ENCODE peak calls at places on chromosomes 1 and 21, in six cellular contexts. M is GM20000, N is brain microvascular endothelial cell, K is GM23338, Z is ovary, C is lung. I is an unnamed sample.
A peak's percentile ranks its signal among the peaks of the same experiment; 100 is the strongest.

GRCh38 chr1:7590426-7590790 is 180.7 kb upstream of the VAMP3 start:
- DNase-seq in Z (no peak), C (no peak), K (no peak), N (no peak), M (no peak), I (no peak)

GRCh38 chr21:45427331-45428271 is 22.6 kb downstream of the COL18A1 start:
- DNase-seq in K (peak; percentile 71), M (no peak), C (no peak), Z (peak; percentile 86), N (peak; percentile 99), I (no peak)

GRCh38 chr1:156747737-156748669 is 3.5 kb downstream of the HDGF start:
- DNase-seq in C (no peak), Z (no peak), K (no peak), M (no peak), N (no peak), I (no peak)

GRCh38 chr21:31331231-31331630 is 12.8 kb downstream of the TIAM1 start:
- DNase-seq in C (no peak), M (no peak), Z (no peak), K (no peak), N (no peak), I (no peak)

GRCh38 chr1:211697356-211697755 is 21.9 kb upstream of the NEK2 start:
- DNase-seq in M (peak; percentile 58), K (no peak), Z (no peak), N (no peak), C (no peak), I (no peak)

GRCh38 chr1:117312453-117313138 is 54.7 kb upstream of the MAN1A2 start:
- DNase-seq in Z (no peak), C (no peak), M (peak; percentile 54), K (peak; percentile 47), N (peak; percentile 48), I (no peak)

GRCh38 chr1:158021721-158022120 is 28.3 kb downstream of the KIRREL1 start:
- DNase-seq in M (no peak), Z (no peak), K (no peak), N (no peak), C (no peak), I (no peak)

GRCh38 chr1:51488372-51489050 is 30.6 kb downstream of the EPS15 start:
- DNase-seq in C (no peak), M (no peak), Z (no peak), K (peak; percentile 2), N (peak; percentile 12), I (no peak)

GRCh38 chr1:101080859-101081258 is 55.3 kb upstream of the DPH5 start:
- DNase-seq in C (no peak), Z (no peak), M (no peak), K (no peak), N (no peak), I (no peak)

GRCh38 chr1:119139857-119140176 is 636 bp downstream of the WARS2 start:
- DNase-seq in N (no peak), C (no peak), M (no peak), K (no peak), Z (no peak), I (no peak)
- TF ChIP-seq CTCF in N (no peak), C (no peak), M (no peak), K (no peak), Z (no peak), I (no peak)

GRCh38 chr1:173913111-173913510 is 4.0 kb downstream of the SERPINC1 start:
- DNase-seq in M (no peak), N (no peak), C (no peak), K (no peak), Z (no peak), I (no peak)

GRCh38 chr1:173917149-173917548 is at the start of gene SERPINC1:
- DNase-seq in K (no peak), C (no peak), M (no peak), Z (no peak), N (no peak), I (no peak)

GRCh38 chr1:173915596-173915995 is 1.5 kb downstream of the SERPINC1 start:
- DNase-seq in M (no peak), C (no peak), N (no peak), Z (no peak), K (no peak), I (no peak)

GRCh38 chr1:173916667-173917066 is 460 bp downstream of the SERPINC1 start:
- DNase-seq in M (no peak), C (no peak), K (no peak), Z (no peak), N (no peak), I (no peak)

DNA sequence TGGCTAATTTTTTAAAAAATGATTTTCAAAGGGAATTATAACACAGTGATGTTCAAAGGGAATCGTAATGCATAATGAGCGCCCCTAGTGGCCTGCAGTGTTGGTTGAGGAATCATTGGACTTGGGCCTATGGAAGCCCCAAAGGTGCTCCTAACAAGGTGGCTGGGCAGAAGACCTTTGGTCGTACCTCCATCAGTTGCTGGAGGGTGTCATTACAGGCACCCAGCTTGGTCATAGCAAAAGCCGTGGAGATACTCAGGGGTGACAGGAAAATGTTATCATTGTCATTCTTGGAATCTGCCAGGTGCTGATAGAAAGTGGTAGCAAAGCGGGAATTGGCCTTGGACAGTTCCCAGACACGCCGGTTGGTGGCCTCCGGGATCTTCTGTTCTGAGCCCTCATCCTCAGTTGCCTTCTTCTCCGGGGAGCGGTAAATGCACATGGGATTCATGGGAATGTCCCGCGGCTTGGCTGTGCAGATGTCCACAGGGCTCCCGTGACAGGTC is 2.7 kb downstream of the SERPINC1 start:
- DNase-seq in C (no peak), M (peak; percentile 44), K (peak; percentile 81), N (peak; percentile 20), Z (no peak), I (peak; percentile 8)
- TF ChIP-seq CTCF in C (no peak), M (peak; percentile 77), K (peak; percentile 96), N (peak; percentile 74), Z (no peak), I (peak; percentile 65)

DNA sequence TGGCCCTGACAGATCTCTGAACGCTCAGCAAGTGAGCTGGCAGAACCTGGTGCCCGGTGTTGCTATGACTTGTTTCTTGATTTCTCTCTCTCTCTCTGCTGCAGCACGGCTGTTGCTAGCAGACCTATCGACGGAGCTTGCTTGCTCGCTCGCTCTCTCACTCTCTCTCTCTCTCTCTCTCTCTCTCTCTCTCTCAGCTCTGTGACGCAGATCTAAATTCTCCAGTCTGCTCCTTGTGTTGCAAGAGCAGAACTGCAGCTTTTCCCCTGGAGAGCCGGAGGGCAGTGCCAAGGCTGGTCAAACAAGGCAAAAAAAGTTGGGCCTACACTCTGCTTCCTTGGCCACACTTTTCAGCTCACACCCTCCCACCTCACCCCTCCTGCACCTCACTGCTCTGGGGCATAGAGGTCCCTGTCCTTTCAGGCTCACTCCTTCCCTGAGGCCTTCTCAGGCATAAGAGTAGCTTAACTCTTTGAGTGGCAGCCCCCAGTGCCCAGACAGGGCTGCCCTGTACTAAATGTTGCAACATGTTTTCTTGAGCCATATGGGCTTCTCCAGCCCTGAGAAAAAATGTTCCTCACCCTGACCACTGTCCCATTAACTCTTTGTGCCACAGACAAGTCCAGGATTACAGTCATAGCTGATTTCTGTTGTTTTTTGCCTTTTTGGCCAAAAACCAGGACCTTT is 72.2 kb downstream of the CD46 start:
- DNase-seq in C (peak; percentile 85), N (peak; percentile 94), M (peak; percentile 55), K (peak; percentile 81), Z (peak; percentile 84), I (peak; percentile 32)
- TF ChIP-seq CTCF in C (peak; percentile 65), N (peak; percentile 72), M (peak; percentile 23), K (peak; percentile 38), Z (peak; percentile 97), I (peak; percentile 56)

GRCh38 chr1:66403031-66403731 is 130.8 kb upstream of the SGIP1 start:
- DNase-seq in M (no peak), Z (no peak), N (no peak), C (no peak), K (peak; percentile 22), I (no peak)
- TF ChIP-seq CTCF in M (no peak), Z (no peak), N (peak; percentile 19), C (no peak), K (peak; percentile 26), I (no peak)

GRCh38 chr1:3727042-3727824 is 25.0 kb upstream of the CCDC27 start:
- DNase-seq in N (no peak), K (peak; percentile 79), C (no peak), Z (no peak), M (peak; percentile 81), I (peak; percentile 41)
- TF ChIP-seq CTCF in N (peak; percentile 68), K (peak; percentile 60), C (no peak), Z (no peak), M (peak; percentile 58), I (peak; percentile 51)

DNA sequence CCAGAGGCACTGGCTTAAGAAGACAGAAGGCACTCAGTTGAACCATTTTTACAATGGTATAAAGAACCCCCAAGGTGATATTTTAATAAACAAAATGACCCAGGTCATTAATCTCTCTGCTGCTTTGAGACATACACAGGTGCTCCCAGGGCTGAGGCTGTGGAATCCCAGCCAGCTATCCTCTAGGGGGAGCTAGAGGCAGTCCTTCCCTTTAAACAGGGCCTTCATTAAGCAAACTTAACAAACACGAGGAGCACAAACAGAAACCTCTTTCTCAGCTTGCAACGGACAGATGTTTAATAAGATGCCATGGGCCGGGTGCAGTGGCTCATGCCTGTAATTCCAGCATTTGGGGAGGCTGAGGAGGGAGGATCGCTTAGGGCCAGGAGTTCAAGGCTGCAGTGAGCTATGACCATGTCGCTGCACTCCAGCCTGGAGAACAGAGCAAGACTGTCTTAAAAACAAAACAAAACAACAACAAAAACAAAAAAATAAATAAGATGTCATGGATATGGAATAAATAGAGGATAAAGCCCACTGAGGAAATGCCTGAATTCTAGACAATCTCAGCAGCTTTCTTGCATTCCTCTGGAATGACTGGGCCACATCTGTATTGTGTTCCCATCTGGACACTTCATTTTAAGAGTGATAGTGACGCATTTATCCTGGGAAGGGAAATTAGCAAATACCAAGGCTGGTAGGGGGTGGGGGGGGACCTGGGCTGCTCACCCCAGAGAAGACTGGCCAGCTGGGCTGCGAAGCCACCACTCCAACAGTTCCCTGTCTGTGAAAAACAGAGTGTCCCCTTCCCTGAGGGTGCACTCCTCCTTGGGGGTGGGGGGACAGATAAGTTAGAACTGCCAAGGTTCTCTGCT is 106.5 kb downstream of the HIVEP3 start:
- DNase-seq in Z (no peak), N (peak; percentile 94), K (peak; percentile 86), M (peak; percentile 58), C (peak; percentile 65), I (peak; percentile 40)
- TF ChIP-seq CTCF in Z (no peak), N (peak; percentile 95), K (peak; percentile 85), M (peak; percentile 31), C (peak; percentile 23), I (peak; percentile 76)

DNA sequence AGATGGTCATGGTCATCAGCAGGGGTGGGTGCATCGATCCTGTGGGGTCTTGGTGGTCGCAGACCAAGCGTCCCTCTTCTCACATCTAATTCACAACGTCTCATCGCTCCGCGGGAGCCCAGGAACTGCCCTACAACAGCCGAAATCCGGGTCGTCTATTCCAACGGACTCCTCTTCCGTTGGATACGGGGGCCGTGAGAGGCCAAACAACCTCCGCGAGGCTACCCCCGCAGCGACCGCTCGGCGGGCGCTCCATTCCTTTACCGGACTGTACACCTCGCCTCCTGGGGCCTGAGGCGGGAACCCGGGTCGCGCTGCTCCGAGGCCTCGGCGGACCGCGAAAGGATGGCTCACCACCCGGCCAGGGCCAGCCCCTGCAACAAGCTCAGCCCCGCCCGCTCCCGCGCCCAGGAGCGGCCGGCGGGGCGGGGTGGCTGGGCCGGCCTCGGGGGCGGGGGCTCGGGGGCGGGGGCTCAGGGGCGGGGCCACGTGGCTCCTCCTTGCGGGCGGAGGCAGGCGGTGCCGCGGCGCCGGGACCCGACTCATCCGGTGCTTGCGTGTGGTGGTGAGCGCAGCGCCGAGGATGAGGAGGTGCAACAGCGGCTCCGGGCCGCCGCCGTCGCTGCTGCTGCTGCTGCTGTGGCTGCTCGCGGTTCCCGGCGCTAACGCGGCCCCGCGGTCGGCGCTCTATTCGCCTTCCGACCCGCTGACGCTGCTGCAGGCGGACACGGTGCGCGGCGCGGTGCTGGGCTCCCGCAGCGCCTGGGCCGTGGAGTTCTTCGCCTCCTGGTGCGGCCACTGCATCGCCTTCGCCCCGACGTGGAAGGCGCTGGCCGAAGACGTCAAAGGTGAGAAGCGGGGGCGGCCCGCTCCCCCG is at the start of gene QSOX1:
- DNase-seq in M (peak; percentile 100), C (peak; percentile 91), K (peak; percentile 90), Z (peak; percentile 91), N (peak; percentile 75), I (peak; percentile 71)
- TF ChIP-seq CTCF in M (no peak), C (no peak), K (no peak), Z (peak; percentile 20), N (no peak), I (peak; percentile 39)